ENCODE peak calls at places on chromosomes 5 and 9, in nine cellular contexts. One of them, this sample, is unnamed.

GRCh38 chr5:6236858-6237481 is 141.4 kb downstream of the MED10 start:
- DNase-seq in stimulated activated CD4-positive, alpha-beta T cell treated with anti-CD3 and anti-CD28 coated beads, Interleukin-1b, Interleukin-23, amount 100 ng/mL, for 1 hour: no peak
- DNase-seq in CD8-positive, alpha-beta memory T cell: no peak
- DNase-seq in posterior vena cava: peak; percentile 44
- DNase-seq in DMS79: no peak
- DNase-seq in T-cell: no peak
- DNase-seq in stimulated activated effector memory CD8-positive, alpha-beta T cell treated with anti-CD3 and anti-CD28 coated beads, Interleukin-12 subunit alpha, Interleukin-12 subunit beta, amount 100 ng/mL, for 72 hours: no peak
- DNase-seq in fibroblast of lung: no peak
- DNase-seq in left cardiac atrium: no peak
- DNase-seq in this sample: no peak

GRCh38 chr5:33657804-33658435 is 217.2 kb downstream of the TARS1 start:
- DNase-seq in stimulated activated effector memory CD8-positive, alpha-beta T cell treated with anti-CD3 and anti-CD28 coated beads, Interleukin-12 subunit alpha, Interleukin-12 subunit beta, amount 100 ng/mL, for 72 hours: no peak
- DNase-seq in stimulated activated CD4-positive, alpha-beta T cell treated with anti-CD3 and anti-CD28 coated beads, Interleukin-1b, Interleukin-23, amount 100 ng/mL, for 1 hour: no peak
- DNase-seq in left cardiac atrium: no peak
- DNase-seq in T-cell: no peak
- DNase-seq in DMS79: no peak
- DNase-seq in posterior vena cava: no peak
- DNase-seq in fibroblast of lung: peak; percentile 49
- DNase-seq in CD8-positive, alpha-beta memory T cell: no peak
- DNase-seq in this sample: no peak

GRCh38 chr9:108813951-108814601 is 41.7 kb downstream of the ACTL7B start:
- DNase-seq in posterior vena cava: no peak
- DNase-seq in stimulated activated CD4-positive, alpha-beta T cell treated with anti-CD3 and anti-CD28 coated beads, Interleukin-1b, Interleukin-23, amount 100 ng/mL, for 1 hour: no peak
- DNase-seq in stimulated activated effector memory CD8-positive, alpha-beta T cell treated with anti-CD3 and anti-CD28 coated beads, Interleukin-12 subunit alpha, Interleukin-12 subunit beta, amount 100 ng/mL, for 72 hours: no peak
- DNase-seq in left cardiac atrium: no peak
- DNase-seq in DMS79: no peak
- DNase-seq in fibroblast of lung: peak; percentile 37
- DNase-seq in CD8-positive, alpha-beta memory T cell: no peak
- DNase-seq in T-cell: no peak
- DNase-seq in this sample: no peak

GRCh38 chr9:125649315-125649714 is 57.7 kb downstream of the MAPKAP1 start:
- DNase-seq in left cardiac atrium: peak; percentile 26
- DNase-seq in stimulated activated CD4-positive, alpha-beta T cell treated with anti-CD3 and anti-CD28 coated beads, Interleukin-1b, Interleukin-23, amount 100 ng/mL, for 1 hour: no peak
- DNase-seq in posterior vena cava: no peak
- DNase-seq in T-cell: no peak
- DNase-seq in CD8-positive, alpha-beta memory T cell: no peak
- DNase-seq in DMS79: no peak
- DNase-seq in stimulated activated effector memory CD8-positive, alpha-beta T cell treated with anti-CD3 and anti-CD28 coated beads, Interleukin-12 subunit alpha, Interleukin-12 subunit beta, amount 100 ng/mL, for 72 hours: no peak
- DNase-seq in fibroblast of lung: peak; percentile 92
- DNase-seq in this sample: no peak

GRCh38 chr5:135010502-135011354 is 23.3 kb downstream of the PITX1 start:
- DNase-seq in fibroblast of lung: no peak
- DNase-seq in left cardiac atrium: no peak
- DNase-seq in stimulated activated CD4-positive, alpha-beta T cell treated with anti-CD3 and anti-CD28 coated beads, Interleukin-1b, Interleukin-23, amount 100 ng/mL, for 1 hour: no peak
- DNase-seq in DMS79: no peak
- DNase-seq in CD8-positive, alpha-beta memory T cell: no peak
- DNase-seq in posterior vena cava: no peak
- DNase-seq in stimulated activated effector memory CD8-positive, alpha-beta T cell treated with anti-CD3 and anti-CD28 coated beads, Interleukin-12 subunit alpha, Interleukin-12 subunit beta, amount 100 ng/mL, for 72 hours: no peak
- DNase-seq in T-cell: no peak
- DNase-seq in this sample: no peak

GRCh38 chr5:118646917-118647316 is 341.4 kb downstream of the DTWD2 start:
- DNase-seq in T-cell: no peak
- DNase-seq in left cardiac atrium: no peak
- DNase-seq in DMS79: no peak
- DNase-seq in CD8-positive, alpha-beta memory T cell: no peak
- DNase-seq in stimulated activated effector memory CD8-positive, alpha-beta T cell treated with anti-CD3 and anti-CD28 coated beads, Interleukin-12 subunit alpha, Interleukin-12 subunit beta, amount 100 ng/mL, for 72 hours: no peak
- DNase-seq in posterior vena cava: no peak
- DNase-seq in fibroblast of lung: no peak
- DNase-seq in stimulated activated CD4-positive, alpha-beta T cell treated with anti-CD3 and anti-CD28 coated beads, Interleukin-1b, Interleukin-23, amount 100 ng/mL, for 1 hour: no peak
- DNase-seq in this sample: no peak

GRCh38 chr5:2753452-2754409 is 2.3 kb upstream of the IRX2 start:
- DNase-seq in stimulated activated effector memory CD8-positive, alpha-beta T cell treated with anti-CD3 and anti-CD28 coated beads, Interleukin-12 subunit alpha, Interleukin-12 subunit beta, amount 100 ng/mL, for 72 hours: no peak
- DNase-seq in stimulated activated CD4-positive, alpha-beta T cell treated with anti-CD3 and anti-CD28 coated beads, Interleukin-1b, Interleukin-23, amount 100 ng/mL, for 1 hour: no peak
- DNase-seq in posterior vena cava: peak; percentile 32
- DNase-seq in T-cell: no peak
- DNase-seq in CD8-positive, alpha-beta memory T cell: no peak
- DNase-seq in left cardiac atrium: no peak
- DNase-seq in DMS79: no peak
- DNase-seq in fibroblast of lung: no peak
- DNase-seq in this sample: no peak

GRCh38 chr5:84634256-84634655 is 249.6 kb upstream of the EDIL3 start:
- DNase-seq in posterior vena cava: no peak
- DNase-seq in DMS79: no peak
- DNase-seq in T-cell: no peak
- DNase-seq in left cardiac atrium: no peak
- DNase-seq in fibroblast of lung: peak; percentile 27
- DNase-seq in stimulated activated CD4-positive, alpha-beta T cell treated with anti-CD3 and anti-CD28 coated beads, Interleukin-1b, Interleukin-23, amount 100 ng/mL, for 1 hour: no peak
- DNase-seq in CD8-positive, alpha-beta memory T cell: no peak
- DNase-seq in stimulated activated effector memory CD8-positive, alpha-beta T cell treated with anti-CD3 and anti-CD28 coated beads, Interleukin-12 subunit alpha, Interleukin-12 subunit beta, amount 100 ng/mL, for 72 hours: no peak
- DNase-seq in this sample: no peak

GRCh38 chr9:79568337-79569084 is 3.3 kb upstream of the TLE4 start:
- DNase-seq in DMS79: no peak
- DNase-seq in fibroblast of lung: no peak
- DNase-seq in stimulated activated effector memory CD8-positive, alpha-beta T cell treated with anti-CD3 and anti-CD28 coated beads, Interleukin-12 subunit alpha, Interleukin-12 subunit beta, amount 100 ng/mL, for 72 hours: no peak
- DNase-seq in T-cell: no peak
- DNase-seq in left cardiac atrium: no peak
- DNase-seq in posterior vena cava: no peak
- DNase-seq in stimulated activated CD4-positive, alpha-beta T cell treated with anti-CD3 and anti-CD28 coated beads, Interleukin-1b, Interleukin-23, amount 100 ng/mL, for 1 hour: no peak
- DNase-seq in CD8-positive, alpha-beta memory T cell: no peak
- DNase-seq in this sample: no peak

GRCh38 chr9:3525088-3525835 is 539 bp downstream of the RFX3 start:
- DNase-seq in CD8-positive, alpha-beta memory T cell: no peak
- DNase-seq in left cardiac atrium: no peak
- DNase-seq in stimulated activated effector memory CD8-positive, alpha-beta T cell treated with anti-CD3 and anti-CD28 coated beads, Interleukin-12 subunit alpha, Interleukin-12 subunit beta, amount 100 ng/mL, for 72 hours: peak; percentile 35
- DNase-seq in stimulated activated CD4-positive, alpha-beta T cell treated with anti-CD3 and anti-CD28 coated beads, Interleukin-1b, Interleukin-23, amount 100 ng/mL, for 1 hour: no peak
- DNase-seq in posterior vena cava: peak; percentile 82
- DNase-seq in T-cell: no peak
- DNase-seq in DMS79: no peak
- DNase-seq in fibroblast of lung: no peak
- DNase-seq in this sample: peak; percentile 59

GRCh38 chr9:127961613-127962150 is 19.1 kb downstream of the EEIG1 start:
- DNase-seq in stimulated activated effector memory CD8-positive, alpha-beta T cell treated with anti-CD3 and anti-CD28 coated beads, Interleukin-12 subunit alpha, Interleukin-12 subunit beta, amount 100 ng/mL, for 72 hours: no peak
- DNase-seq in left cardiac atrium: no peak
- DNase-seq in posterior vena cava: no peak
- DNase-seq in stimulated activated CD4-positive, alpha-beta T cell treated with anti-CD3 and anti-CD28 coated beads, Interleukin-1b, Interleukin-23, amount 100 ng/mL, for 1 hour: no peak
- DNase-seq in T-cell: no peak
- DNase-seq in fibroblast of lung: no peak
- DNase-seq in CD8-positive, alpha-beta memory T cell: no peak
- DNase-seq in DMS79: no peak
- DNase-seq in this sample: no peak